ENCODE peak calls at places on chromosome 13, in seven cellular contexts. One of them, this sample, is unnamed.
A peak's percentile ranks its signal among the peaks of the same experiment; 100 is the strongest.

GRCh38 chr13:110306960-110307696 is at the start of the genes COL4A1 and COL4A2:
- DNase-seq in thyroid gland: peak; percentile 80
- DNase-seq in IMR-90: peak; percentile 77
- DNase-seq in aorta: peak; percentile 94
- DNase-seq in body of pancreas: peak; percentile 49
- DNase-seq in prostate gland: peak; percentile 31
- DNase-seq in adipocyte: peak; percentile 88
- DNase-seq in this sample: no peak

GRCh38 chr13:24875566-24875965 is 111.6 kb downstream of the RNF17 start:
- DNase-seq in thyroid gland: no peak
- DNase-seq in IMR-90: no peak
- DNase-seq in aorta: no peak
- DNase-seq in body of pancreas: no peak
- DNase-seq in prostate gland: no peak
- DNase-seq in adipocyte: no peak
- DNase-seq in this sample: peak; percentile 59

GRCh38 chr13:110921209-110921608 is 6.3 kb upstream of the ANKRD10 start:
- DNase-seq in thyroid gland: no peak
- DNase-seq in IMR-90: no peak
- DNase-seq in aorta: no peak
- DNase-seq in body of pancreas: no peak
- DNase-seq in prostate gland: no peak
- DNase-seq in adipocyte: no peak
- DNase-seq in this sample: no peak

GRCh38 chr13:32878172-32878571 is 138.1 kb upstream of the KL start:
- DNase-seq in thyroid gland: no peak
- DNase-seq in IMR-90: peak; percentile 73
- DNase-seq in aorta: no peak
- DNase-seq in body of pancreas: no peak
- DNase-seq in prostate gland: no peak
- DNase-seq in adipocyte: no peak
- DNase-seq in this sample: no peak

GRCh38 chr13:36975172-36975571 is 24.0 kb downstream of the ALG5 start:
- DNase-seq in thyroid gland: no peak
- DNase-seq in IMR-90: no peak
- DNase-seq in aorta: no peak
- DNase-seq in body of pancreas: no peak
- DNase-seq in prostate gland: no peak
- DNase-seq in adipocyte: no peak
- DNase-seq in this sample: no peak

GRCh38 chr13:27792393-27793218 is at the start of gene GSX1:
- DNase-seq in thyroid gland: peak; percentile 68
- DNase-seq in IMR-90: peak; percentile 63
- DNase-seq in aorta: peak; percentile 85
- DNase-seq in body of pancreas: peak; percentile 79
- DNase-seq in prostate gland: peak; percentile 47
- DNase-seq in adipocyte: peak; percentile 64
- DNase-seq in this sample: peak; percentile 86

GRCh38 chr13:100330662-100331061 is 241.8 kb downstream of the PCCA start:
- DNase-seq in thyroid gland: no peak
- DNase-seq in IMR-90: peak; percentile 76
- DNase-seq in aorta: no peak
- DNase-seq in body of pancreas: no peak
- DNase-seq in prostate gland: no peak
- DNase-seq in adipocyte: peak; percentile 38
- DNase-seq in this sample: no peak

GRCh38 chr13:83677985-83678384 is 204.3 kb downstream of the SLITRK1 start:
- DNase-seq in thyroid gland: no peak
- DNase-seq in IMR-90: no peak
- DNase-seq in aorta: no peak
- DNase-seq in body of pancreas: no peak
- DNase-seq in prostate gland: no peak
- DNase-seq in adipocyte: no peak
- DNase-seq in this sample: no peak

GRCh38 chr13:30332516-30333165 is 25.3 kb upstream of the KATNAL1 start:
- DNase-seq in thyroid gland: no peak
- DNase-seq in IMR-90: no peak
- DNase-seq in aorta: no peak
- DNase-seq in body of pancreas: no peak
- DNase-seq in prostate gland: no peak
- DNase-seq in adipocyte: no peak
- DNase-seq in this sample: no peak

GRCh38 chr13:46369506-46370268 is 17.4 kb downstream of the RUBCNL start:
- DNase-seq in thyroid gland: peak; percentile 32
- DNase-seq in IMR-90: peak; percentile 68
- DNase-seq in aorta: no peak
- DNase-seq in body of pancreas: no peak
- DNase-seq in prostate gland: no peak
- DNase-seq in adipocyte: peak; percentile 77
- DNase-seq in this sample: no peak

GRCh38 chr13:110298566-110299321 is 8.2 kb downstream of the COL4A1 start:
- DNase-seq in thyroid gland: no peak
- DNase-seq in IMR-90: no peak
- DNase-seq in aorta: peak; percentile 85
- DNase-seq in body of pancreas: no peak
- DNase-seq in prostate gland: no peak
- DNase-seq in adipocyte: peak; percentile 65
- DNase-seq in this sample: no peak

GRCh38 chr13:38951525-38952313 is 38.9 kb downstream of the STOML3 start:
- DNase-seq in thyroid gland: no peak
- DNase-seq in IMR-90: no peak
- DNase-seq in aorta: no peak
- DNase-seq in body of pancreas: peak; percentile 64
- DNase-seq in prostate gland: no peak
- DNase-seq in adipocyte: no peak
- DNase-seq in this sample: no peak

GRCh38 chr13:107271226-107271625 is 703.3 kb upstream of the ARGLU1 start:
- DNase-seq in thyroid gland: no peak
- DNase-seq in IMR-90: peak; percentile 50
- DNase-seq in aorta: no peak
- DNase-seq in body of pancreas: no peak
- DNase-seq in prostate gland: no peak
- DNase-seq in adipocyte: peak; percentile 41
- DNase-seq in this sample: no peak

GRCh38 chr13:113629814-113630213 is 28.2 kb downstream of the ATP4B start:
- DNase-seq in thyroid gland: no peak
- DNase-seq in IMR-90: no peak
- DNase-seq in aorta: peak; percentile 43
- DNase-seq in body of pancreas: no peak
- DNase-seq in prostate gland: no peak
- DNase-seq in adipocyte: no peak
- DNase-seq in this sample: no peak

GRCh38 chr13:83440465-83440864 is 441.8 kb downstream of the SLITRK1 start:
- DNase-seq in thyroid gland: no peak
- DNase-seq in IMR-90: no peak
- DNase-seq in aorta: no peak
- DNase-seq in body of pancreas: no peak
- DNase-seq in prostate gland: no peak
- DNase-seq in adipocyte: no peak
- DNase-seq in this sample: no peak

GRCh38 chr13:30869491-30869890 is 36.6 kb upstream of the MEDAG start:
- DNase-seq in thyroid gland: no peak
- DNase-seq in IMR-90: peak; percentile 50
- DNase-seq in aorta: peak; percentile 87
- DNase-seq in body of pancreas: no peak
- DNase-seq in prostate gland: no peak
- DNase-seq in adipocyte: peak; percentile 28
- DNase-seq in this sample: no peak

GRCh38 chr13:43720780-43721397 is 65.9 kb downstream of the ENOX1 start:
- DNase-seq in thyroid gland: no peak
- DNase-seq in IMR-90: peak; percentile 41
- DNase-seq in aorta: no peak
- DNase-seq in body of pancreas: no peak
- DNase-seq in prostate gland: no peak
- DNase-seq in adipocyte: peak; percentile 35
- DNase-seq in this sample: no peak

GRCh38 chr13:41150058-41150457 is 17.5 kb upstream of the KBTBD6 start:
- DNase-seq in thyroid gland: no peak
- DNase-seq in IMR-90: no peak
- DNase-seq in aorta: no peak
- DNase-seq in body of pancreas: no peak
- DNase-seq in prostate gland: no peak
- DNase-seq in adipocyte: no peak
- DNase-seq in this sample: no peak

GRCh38 chr13:41145136-41145908 is 12.7 kb upstream of the KBTBD6 start:
- DNase-seq in thyroid gland: no peak
- DNase-seq in IMR-90: peak; percentile 74
- DNase-seq in aorta: no peak
- DNase-seq in body of pancreas: no peak
- DNase-seq in prostate gland: no peak
- DNase-seq in adipocyte: peak; percentile 70
- DNase-seq in this sample: no peak

GRCh38 chr13:41152005-41152404 is 19.4 kb upstream of the KBTBD6 start:
- DNase-seq in thyroid gland: no peak
- DNase-seq in IMR-90: no peak
- DNase-seq in aorta: no peak
- DNase-seq in body of pancreas: no peak
- DNase-seq in prostate gland: no peak
- DNase-seq in adipocyte: no peak
- DNase-seq in this sample: no peak

GRCh38 chr13:41144576-41144975 is 12.0 kb upstream of the KBTBD6 start:
- DNase-seq in thyroid gland: no peak
- DNase-seq in IMR-90: no peak
- DNase-seq in aorta: no peak
- DNase-seq in body of pancreas: no peak
- DNase-seq in prostate gland: no peak
- DNase-seq in adipocyte: no peak
- DNase-seq in this sample: no peak

GRCh38 chr13:41148421-41149283 is 16.1 kb upstream of the KBTBD6 start:
- DNase-seq in thyroid gland: no peak
- DNase-seq in IMR-90: no peak
- DNase-seq in aorta: no peak
- DNase-seq in body of pancreas: no peak
- DNase-seq in prostate gland: no peak
- DNase-seq in adipocyte: no peak
- DNase-seq in this sample: peak; percentile 30
- H3K9me3 ChIP-seq in thyroid gland: no peaks in the 10 kb centered on the region
- H3K9me3 ChIP-seq in IMR-90: peaks cover 45% of the 10 kb centered on the region
- H3K9me3 ChIP-seq in aorta: peaks cover 7% of the 10 kb centered on the region
- H3K9me3 ChIP-seq in body of pancreas: no peaks in the 10 kb centered on the region
- H3K9me3 ChIP-seq in prostate gland: no peaks in the 10 kb centered on the region
- H3K9me3 ChIP-seq in adipocyte: peaks cover 42% of the 10 kb centered on the region
- H3K9me3 ChIP-seq in this sample: peaks cover 39% of the 10 kb centered on the region

DNA sequence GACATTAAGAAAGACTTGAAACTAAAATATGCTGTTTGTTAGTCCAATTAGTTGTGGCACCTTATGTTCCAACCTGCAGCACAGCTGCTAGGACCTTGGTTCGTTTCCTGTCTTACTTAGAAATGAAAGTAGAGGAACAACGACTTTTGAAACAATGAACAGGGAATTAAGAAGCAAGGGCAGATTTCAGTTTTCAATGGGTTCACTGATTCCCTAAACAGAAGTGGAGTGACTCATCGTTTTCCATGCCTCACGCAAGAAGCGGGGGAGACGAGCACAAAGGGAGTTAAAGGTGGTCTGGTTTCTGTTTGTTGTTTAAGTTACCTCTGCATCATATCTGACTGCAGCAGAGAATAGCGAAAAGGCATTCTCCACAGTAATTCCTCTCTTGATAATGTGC is 44.8 kb downstream of the PHF11 start:
- DNase-seq in thyroid gland: no peak
- DNase-seq in IMR-90: peak; percentile 62
- DNase-seq in aorta: no peak
- DNase-seq in body of pancreas: no peak
- DNase-seq in prostate gland: no peak
- DNase-seq in adipocyte: peak; percentile 52
- DNase-seq in this sample: no peak
- H3K4me3 ChIP-seq in thyroid gland: no peak overlapping the region
- H3K4me3 ChIP-seq in IMR-90: no peak overlapping the region
- H3K4me3 ChIP-seq in aorta: no peak overlapping the region
- H3K4me3 ChIP-seq in body of pancreas: no peak overlapping the region
- H3K4me3 ChIP-seq in prostate gland: no peak overlapping the region
- H3K4me3 ChIP-seq in adipocyte: no peak overlapping the region
- H3K4me3 ChIP-seq in this sample: no peak overlapping the region

GRCh38 chr13:40874138-40874776 is 84.8 kb downstream of the SLC25A15 start:
- DNase-seq in thyroid gland: no peak
- DNase-seq in IMR-90: no peak
- DNase-seq in aorta: no peak
- DNase-seq in body of pancreas: no peak
- DNase-seq in prostate gland: no peak
- DNase-seq in adipocyte: no peak
- DNase-seq in this sample: no peak
- H3K9me3 ChIP-seq in thyroid gland: no peaks in the 10 kb centered on the region
- H3K9me3 ChIP-seq in IMR-90: peaks cover 33% of the 10 kb centered on the region
- H3K9me3 ChIP-seq in aorta: peaks cover 29% of the 10 kb centered on the region
- H3K9me3 ChIP-seq in body of pancreas: no peaks in the 10 kb centered on the region
- H3K9me3 ChIP-seq in prostate gland: no peaks in the 10 kb centered on the region
- H3K9me3 ChIP-seq in adipocyte: peaks cover 20% of the 10 kb centered on the region
- H3K9me3 ChIP-seq in this sample: peaks cover 39% of the 10 kb centered on the region

GRCh38 chr13:77029436-77029835 is 2.5 kb upstream of the FBXL3 start:
- DNase-seq in thyroid gland: no peak
- DNase-seq in IMR-90: no peak
- DNase-seq in aorta: no peak
- DNase-seq in body of pancreas: no peak
- DNase-seq in prostate gland: no peak
- DNase-seq in adipocyte: no peak
- DNase-seq in this sample: no peak

GRCh38 chr13:77026255-77026782 is 640 bp downstream of the FBXL3 start:
- DNase-seq in thyroid gland: peak; percentile 86
- DNase-seq in IMR-90: peak; percentile 37
- DNase-seq in aorta: peak; percentile 92
- DNase-seq in body of pancreas: peak; percentile 91
- DNase-seq in prostate gland: peak; percentile 83
- DNase-seq in adipocyte: peak; percentile 88
- DNase-seq in this sample: peak; percentile 83

GRCh38 chr13:77026783-77027621 is at the start of gene FBXL3:
- DNase-seq in thyroid gland: peak; percentile 83
- DNase-seq in IMR-90: peak; percentile 94
- DNase-seq in aorta: peak; percentile 94
- DNase-seq in body of pancreas: peak; percentile 83
- DNase-seq in prostate gland: peak; percentile 85
- DNase-seq in adipocyte: peak; percentile 93
- DNase-seq in this sample: peak; percentile 87

GRCh38 chr13:77031869-77032268 is 4.9 kb upstream of the FBXL3 start:
- DNase-seq in thyroid gland: no peak
- DNase-seq in IMR-90: no peak
- DNase-seq in aorta: no peak
- DNase-seq in body of pancreas: no peak
- DNase-seq in prostate gland: no peak
- DNase-seq in adipocyte: no peak
- DNase-seq in this sample: no peak

DNA sequence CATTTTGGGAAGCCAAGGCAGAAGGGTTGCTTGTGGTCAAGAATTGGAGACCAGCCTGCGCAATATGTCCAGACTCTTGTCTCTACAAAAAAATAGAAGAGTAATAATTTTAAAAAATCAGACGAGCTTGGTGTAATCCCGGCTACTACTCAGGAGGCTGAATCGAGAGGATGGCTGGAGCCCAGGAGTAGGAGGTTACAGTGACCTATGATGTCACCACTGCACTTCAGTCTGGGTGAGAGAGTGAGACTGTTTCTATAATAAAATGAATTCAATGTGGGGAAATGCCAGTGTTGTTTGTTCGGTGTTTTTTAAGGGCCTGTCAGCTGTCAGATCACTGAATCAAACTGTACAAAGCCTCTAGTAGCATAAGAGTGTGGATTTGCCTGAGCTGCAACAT is 1.2 kb upstream of the FBXL3 start:
- DNase-seq in thyroid gland: peak; percentile 31
- DNase-seq in IMR-90: no peak
- DNase-seq in aorta: no peak
- DNase-seq in body of pancreas: no peak
- DNase-seq in prostate gland: no peak
- DNase-seq in adipocyte: peak; percentile 24
- DNase-seq in this sample: no peak
- H3K4me3 ChIP-seq in thyroid gland: no peak overlapping the region
- H3K4me3 ChIP-seq in IMR-90: no peak overlapping the region
- H3K4me3 ChIP-seq in aorta: peak overlapping the region; percentile 98
- H3K4me3 ChIP-seq in body of pancreas: no peak overlapping the region
- H3K4me3 ChIP-seq in prostate gland: no peak overlapping the region
- H3K4me3 ChIP-seq in adipocyte: peak overlapping the region; percentile 97
- H3K4me3 ChIP-seq in this sample: no peak overlapping the region

GRCh38 chr13:40875048-40875447 is 85.6 kb downstream of the SLC25A15 start:
- DNase-seq in thyroid gland: no peak
- DNase-seq in IMR-90: no peak
- DNase-seq in aorta: peak; percentile 26
- DNase-seq in body of pancreas: no peak
- DNase-seq in prostate gland: no peak
- DNase-seq in adipocyte: no peak
- DNase-seq in this sample: no peak
- H3K9me3 ChIP-seq in thyroid gland: no peaks in the 10 kb centered on the region
- H3K9me3 ChIP-seq in IMR-90: peaks cover 33% of the 10 kb centered on the region
- H3K9me3 ChIP-seq in aorta: peaks cover 29% of the 10 kb centered on the region
- H3K9me3 ChIP-seq in body of pancreas: no peaks in the 10 kb centered on the region
- H3K9me3 ChIP-seq in prostate gland: no peaks in the 10 kb centered on the region
- H3K9me3 ChIP-seq in adipocyte: peaks cover 20% of the 10 kb centered on the region
- H3K9me3 ChIP-seq in this sample: peaks cover 43% of the 10 kb centered on the region

This sample was measured in Caco-2.